ENCODE peak calls at places on chromosomes 3 and 15, in five cellular contexts. J, L, Z, G and R are unnamed samples.

GRCh38 chr3:135007622-135008021 is 212.6 kb downstream of the EPHB1 start:
- DNase-seq in L (no peak), J (no peak), G (no peak), Z (no peak), R (no peak)

GRCh38 chr15:36291501-36291900 is 287.9 kb upstream of the CDIN1 start:
- DNase-seq in L (no peak), J (no peak), Z (no peak), G (no peak), R (no peak)

GRCh38 chr3:58049143-58049785 is 41.0 kb downstream of the FLNB start:
- DNase-seq in G (no peak), L (no peak), J (no peak), Z (no peak), R (no peak)

GRCh38 chr15:89244512-89244869 is 712 bp downstream of the FANCI start:
- DNase-seq in J (no peak), G (no peak), Z (no peak), L (no peak), R (no peak)

GRCh38 chr15:76184640-76185020 is 124.8 kb downstream of the TMEM266 start:
- DNase-seq in J (no peak), G (no peak), Z (no peak), L (no peak), R (no peak)

GRCh38 chr15:27932600-27932999 is 166.5 kb downstream of the OCA2 start:
- DNase-seq in J (no peak), Z (no peak), L (no peak), G (no peak), R (no peak)

GRCh38 chr3:152177757-152178156 is 91.0 kb upstream of the MBNL1 start:
- DNase-seq in J (no peak), G (no peak), Z (no peak), L (no peak), R (no peak)

GRCh38 chr3:128703561-128703960 is 22.4 kb upstream of the RAB7A start:
- DNase-seq in Z (no peak), L (no peak), J (no peak), G (no peak), R (no peak)